ENCODE peak calls at places on chromosomes 1 and 21, in eight cellular contexts. One of them, this sample, is unnamed.

GRCh38 chr1:12580054-12580887 is 37.7 kb downstream of the DHRS3 start:
- DNase-seq in GM12891: no peak
- DNase-seq in stomach: no peak
- DNase-seq in prostate gland: no peak
- DNase-seq in sigmoid colon: peak
- DNase-seq in GM12878: no peak
- DNase-seq in HCT116: no peak
- DNase-seq in transverse colon: no peak
- DNase-seq in this sample: no peak

GRCh38 chr21:41783476-41784150 is 16.8 kb upstream of the RIPK4 start:
- DNase-seq in sigmoid colon: no peak
- DNase-seq in GM12891: no peak
- DNase-seq in GM12878: no peak
- DNase-seq in HCT116: peak
- DNase-seq in transverse colon: peak
- DNase-seq in prostate gland: peak
- DNase-seq in stomach: peak
- DNase-seq in this sample: no peak

GRCh38 chr1:245184791-245185190 is 30.0 kb downstream of the KIF26B start:
- DNase-seq in HCT116: no peak
- DNase-seq in transverse colon: no peak
- DNase-seq in sigmoid colon: no peak
- DNase-seq in GM12891: no peak
- DNase-seq in stomach: no peak
- DNase-seq in prostate gland: no peak
- DNase-seq in GM12878: no peak
- DNase-seq in this sample: no peak

GRCh38 chr1:147772540-147772939 is 12.1 kb upstream of the GJA5 start:
- DNase-seq in sigmoid colon: no peak
- DNase-seq in stomach: no peak
- DNase-seq in GM12891: no peak
- DNase-seq in transverse colon: no peak
- DNase-seq in GM12878: no peak
- DNase-seq in HCT116: no peak
- DNase-seq in prostate gland: no peak
- DNase-seq in this sample: no peak

GRCh38 chr1:204320413-204320812 is 39.3 kb downstream of the PLEKHA6 start:
- DNase-seq in GM12891: no peak
- DNase-seq in sigmoid colon: no peak
- DNase-seq in prostate gland: no peak
- DNase-seq in HCT116: no peak
- DNase-seq in stomach: no peak
- DNase-seq in GM12878: no peak
- DNase-seq in transverse colon: no peak
- DNase-seq in this sample: no peak

GRCh38 chr1:182069028-182069466 is 7.5 kb upstream of the ZNF648 start:
- DNase-seq in HCT116: peak
- DNase-seq in GM12891: peak
- DNase-seq in prostate gland: peak
- DNase-seq in GM12878: no peak
- DNase-seq in sigmoid colon: no peak
- DNase-seq in transverse colon: peak
- DNase-seq in stomach: peak
- DNase-seq in this sample: no peak

GRCh38 chr1:64245495-64245894 is 42.1 kb downstream of the UBE2U start:
- DNase-seq in transverse colon: no peak
- DNase-seq in GM12878: no peak
- DNase-seq in prostate gland: no peak
- DNase-seq in stomach: no peak
- DNase-seq in HCT116: no peak
- DNase-seq in GM12891: no peak
- DNase-seq in sigmoid colon: no peak
- DNase-seq in this sample: no peak

GRCh38 chr1:201221201-201221846 is 30.7 kb downstream of the IGFN1 start:
- DNase-seq in transverse colon: no peak
- DNase-seq in GM12878: no peak
- DNase-seq in GM12891: no peak
- DNase-seq in prostate gland: no peak
- DNase-seq in HCT116: no peak
- DNase-seq in stomach: no peak
- DNase-seq in sigmoid colon: no peak
- DNase-seq in this sample: no peak

GRCh38 chr1:10474613-10475507 is at the start of gene PEX14:
- DNase-seq in HCT116: peak
- DNase-seq in stomach: peak
- DNase-seq in GM12878: peak
- DNase-seq in sigmoid colon: peak
- DNase-seq in prostate gland: peak
- DNase-seq in transverse colon: peak
- DNase-seq in GM12891: peak
- DNase-seq in this sample: peak

GRCh38 chr1:167676205-167676915 is 45.4 kb upstream of the MPZL1 start:
- DNase-seq in sigmoid colon: no peak
- DNase-seq in HCT116: no peak
- DNase-seq in prostate gland: no peak
- DNase-seq in GM12878: peak
- DNase-seq in stomach: no peak
- DNase-seq in transverse colon: no peak
- DNase-seq in GM12891: no peak
- DNase-seq in this sample: no peak

GRCh38 chr1:11342677-11343076 is 69.7 kb downstream of the UBIAD1 start:
- DNase-seq in GM12891: no peak
- DNase-seq in transverse colon: no peak
- DNase-seq in HCT116: no peak
- DNase-seq in GM12878: no peak
- DNase-seq in sigmoid colon: no peak
- DNase-seq in stomach: no peak
- DNase-seq in prostate gland: no peak
- DNase-seq in this sample: no peak

GRCh38 chr1:154593390-154593789 is 14.6 kb downstream of the ADAR start:
- DNase-seq in GM12878: no peak
- DNase-seq in GM12891: no peak
- DNase-seq in sigmoid colon: no peak
- DNase-seq in HCT116: no peak
- DNase-seq in prostate gland: no peak
- DNase-seq in stomach: no peak
- DNase-seq in transverse colon: no peak
- DNase-seq in this sample: no peak

GRCh38 chr1:161932668-161933067 is 91.0 kb downstream of the OLFML2B start:
- DNase-seq in GM12878: no peak
- DNase-seq in HCT116: no peak
- DNase-seq in sigmoid colon: peak
- DNase-seq in transverse colon: peak
- DNase-seq in GM12891: no peak
- DNase-seq in prostate gland: no peak
- DNase-seq in stomach: no peak
- DNase-seq in this sample: no peak

GRCh38 chr1:218837051-218837450 is 336.6 kb upstream of the LYPLAL1 start:
- DNase-seq in GM12891: no peak
- DNase-seq in prostate gland: no peak
- DNase-seq in transverse colon: no peak
- DNase-seq in stomach: no peak
- DNase-seq in GM12878: no peak
- DNase-seq in sigmoid colon: no peak
- DNase-seq in HCT116: no peak
- DNase-seq in this sample: no peak

GRCh38 chr21:45228171-45228641 is 59.5 kb downstream of the POFUT2 start:
- DNase-seq in GM12891: no peak
- DNase-seq in sigmoid colon: peak
- DNase-seq in GM12878: no peak
- DNase-seq in transverse colon: no peak
- DNase-seq in HCT116: peak
- DNase-seq in stomach: no peak
- DNase-seq in prostate gland: no peak
- DNase-seq in this sample: no peak

GRCh38 chr1:204255225-204255624 is 41.4 kb upstream of the GOLT1A start:
- DNase-seq in GM12878: no peak
- DNase-seq in stomach: no peak
- DNase-seq in sigmoid colon: no peak
- DNase-seq in prostate gland: no peak
- DNase-seq in transverse colon: no peak
- DNase-seq in HCT116: no peak
- DNase-seq in GM12891: no peak
- DNase-seq in this sample: no peak

GRCh38 chr1:200890818-200891773 is 3.6 kb upstream of the INAVA start:
- DNase-seq in transverse colon: peak
- DNase-seq in stomach: no peak
- DNase-seq in HCT116: peak
- DNase-seq in GM12878: no peak
- DNase-seq in sigmoid colon: peak
- DNase-seq in prostate gland: peak
- DNase-seq in GM12891: peak
- DNase-seq in this sample: no peak

GRCh38 chr1:9785406-9785805 is 38.4 kb downstream of the CLSTN1 start:
- DNase-seq in transverse colon: no peak
- DNase-seq in GM12878: no peak
- DNase-seq in sigmoid colon: no peak
- DNase-seq in GM12891: no peak
- DNase-seq in HCT116: no peak
- DNase-seq in prostate gland: no peak
- DNase-seq in stomach: no peak
- DNase-seq in this sample: no peak

GRCh38 chr1:145716641-145717061 is 2.6 kb upstream of the CD160 start:
- DNase-seq in sigmoid colon: no peak
- DNase-seq in GM12878: no peak
- DNase-seq in HCT116: no peak
- DNase-seq in transverse colon: no peak
- DNase-seq in prostate gland: no peak
- DNase-seq in GM12891: no peak
- DNase-seq in stomach: no peak
- DNase-seq in this sample: no peak

GRCh38 chr1:2545754-2546514 is 10.2 kb upstream of the TNFRSF14 start:
- DNase-seq in sigmoid colon: peak
- DNase-seq in HCT116: peak
- DNase-seq in GM12878: peak
- DNase-seq in transverse colon: peak
- DNase-seq in stomach: peak
- DNase-seq in prostate gland: peak
- DNase-seq in GM12891: peak
- DNase-seq in this sample: peak
- TF ChIP-seq POLR2A in sigmoid colon: no peak
- TF ChIP-seq POLR2A in HCT116: peak
- TF ChIP-seq POLR2A in GM12878: peak
- TF ChIP-seq POLR2A in transverse colon: peak
- TF ChIP-seq POLR2A in stomach: no peak
- TF ChIP-seq POLR2A in prostate gland: peak
- TF ChIP-seq POLR2A in GM12891: peak
- TF ChIP-seq POLR2A in this sample: peak

GRCh38 chr1:17097787-17098186 is 21.5 kb downstream of the PADI2 start:
- DNase-seq in stomach: no peak
- DNase-seq in GM12891: no peak
- DNase-seq in prostate gland: no peak
- DNase-seq in transverse colon: no peak
- DNase-seq in HCT116: no peak
- DNase-seq in sigmoid colon: no peak
- DNase-seq in GM12878: no peak
- DNase-seq in this sample: no peak

GRCh38 chr1:17102232-17102631 is 17.0 kb downstream of the PADI2 start:
- DNase-seq in HCT116: no peak
- DNase-seq in GM12878: no peak
- DNase-seq in stomach: no peak
- DNase-seq in GM12891: no peak
- DNase-seq in prostate gland: no peak
- DNase-seq in sigmoid colon: no peak
- DNase-seq in transverse colon: no peak
- DNase-seq in this sample: no peak

GRCh38 chr1:17098440-17099317 is 20.6 kb downstream of the PADI2 start:
- DNase-seq in stomach: no peak
- DNase-seq in sigmoid colon: no peak
- DNase-seq in transverse colon: no peak
- DNase-seq in HCT116: no peak
- DNase-seq in GM12878: no peak
- DNase-seq in prostate gland: no peak
- DNase-seq in GM12891: no peak
- DNase-seq in this sample: no peak

GRCh38 chr1:17099941-17100340 is 19.3 kb downstream of the PADI2 start:
- DNase-seq in GM12878: no peak
- DNase-seq in sigmoid colon: no peak
- DNase-seq in HCT116: no peak
- DNase-seq in transverse colon: no peak
- DNase-seq in GM12891: no peak
- DNase-seq in stomach: no peak
- DNase-seq in prostate gland: no peak
- DNase-seq in this sample: no peak

DNA sequence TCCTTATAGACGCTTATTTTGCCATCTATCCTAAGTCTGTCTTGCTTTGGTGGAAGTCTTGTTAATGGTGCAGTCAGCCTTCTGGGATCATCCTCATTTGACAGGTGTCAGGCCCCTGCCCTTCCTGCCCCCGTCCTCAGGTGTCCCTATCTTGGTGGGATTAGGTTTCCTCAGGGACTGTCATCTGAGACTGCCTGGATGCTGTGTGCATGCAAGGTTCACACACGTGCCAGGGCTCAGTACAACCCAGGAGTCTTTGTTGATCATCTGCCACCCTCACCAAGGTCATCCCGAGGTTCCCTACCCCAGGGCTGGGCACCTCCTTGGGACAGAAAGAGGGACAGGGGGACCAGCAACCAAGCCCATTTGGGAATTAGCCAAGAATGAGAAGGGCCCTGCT is 18.0 kb downstream of the PADI2 start:
- DNase-seq in HCT116: no peak
- DNase-seq in stomach: no peak
- DNase-seq in transverse colon: no peak
- DNase-seq in prostate gland: no peak
- DNase-seq in GM12891: no peak
- DNase-seq in GM12878: no peak
- DNase-seq in sigmoid colon: no peak
- DNase-seq in this sample: no peak
- TF ChIP-seq POLR2AphosphoS5 in HCT116: no peak
- TF ChIP-seq POLR2AphosphoS5 in stomach: no peak
- TF ChIP-seq POLR2AphosphoS5 in transverse colon: no peak
- TF ChIP-seq POLR2AphosphoS5 in prostate gland: no peak
- TF ChIP-seq POLR2AphosphoS5 in GM12891: no peak
- TF ChIP-seq POLR2AphosphoS5 in GM12878: no peak
- TF ChIP-seq POLR2AphosphoS5 in sigmoid colon: no peak
- TF ChIP-seq POLR2AphosphoS5 in this sample: no peak

GRCh38 chr1:207355513-207356295 is 34.2 kb downstream of the CD55 start:
- DNase-seq in sigmoid colon: no peak
- DNase-seq in stomach: no peak
- DNase-seq in HCT116: no peak
- DNase-seq in GM12878: no peak
- DNase-seq in transverse colon: no peak
- DNase-seq in GM12891: no peak
- DNase-seq in prostate gland: no peak
- DNase-seq in this sample: no peak
- TF ChIP-seq POLR2A in sigmoid colon: no peak
- TF ChIP-seq POLR2A in stomach: no peak
- TF ChIP-seq POLR2A in HCT116: no peak
- TF ChIP-seq POLR2A in GM12878: no peak
- TF ChIP-seq POLR2A in transverse colon: no peak
- TF ChIP-seq POLR2A in GM12891: no peak
- TF ChIP-seq POLR2A in prostate gland: no peak
- TF ChIP-seq POLR2A in this sample: no peak

DNA sequence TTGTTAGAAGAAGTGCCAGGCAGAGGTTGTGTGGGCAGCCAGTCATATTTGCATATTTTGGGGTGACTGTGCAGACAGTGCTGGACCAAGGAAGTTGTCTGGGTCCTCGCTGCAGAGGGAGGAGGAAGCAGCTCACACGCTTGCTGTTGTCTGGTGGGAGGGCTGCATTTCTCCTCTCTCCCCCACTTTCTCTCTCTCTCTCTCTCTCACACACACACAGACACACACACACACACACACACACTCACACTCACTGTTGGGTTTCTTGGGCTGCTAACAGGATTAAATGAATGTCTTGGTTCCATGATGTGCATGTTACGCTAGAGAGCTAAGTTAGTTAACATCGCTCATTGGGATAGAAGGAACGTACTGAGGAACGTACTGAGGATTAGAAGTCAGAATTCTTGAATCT is 72.9 kb downstream of the AGPAT3 start:
- DNase-seq in HCT116: no peak
- DNase-seq in GM12891: peak
- DNase-seq in prostate gland: no peak
- DNase-seq in sigmoid colon: no peak
- DNase-seq in stomach: no peak
- DNase-seq in transverse colon: no peak
- DNase-seq in GM12878: peak
- DNase-seq in this sample: peak
- TF ChIP-seq POLR2AphosphoS5 in HCT116: no peak
- TF ChIP-seq POLR2AphosphoS5 in GM12891: peak
- TF ChIP-seq POLR2AphosphoS5 in prostate gland: no peak
- TF ChIP-seq POLR2AphosphoS5 in sigmoid colon: no peak
- TF ChIP-seq POLR2AphosphoS5 in stomach: no peak
- TF ChIP-seq POLR2AphosphoS5 in transverse colon: no peak
- TF ChIP-seq POLR2AphosphoS5 in GM12878: peak
- TF ChIP-seq POLR2AphosphoS5 in this sample: peak